ENCODE peak calls at places on chromosomes 11 and 22, in four cellular contexts. C is DND-41, F is dorsolateral prefrontal cortex, Z is heart right ventricle. I is an unnamed sample.

GRCh38 chr22:25488244-25489020 is 76.0 kb upstream of the GRK3 start:
- DNase-seq in F (no peak), C (no peak), Z (peak), I (no peak)

GRCh38 chr22:37331034-37331428 is 48.7 kb downstream of the CYTH4 start:
- DNase-seq in Z (no peak), C (no peak), F (peak), I (no peak)

GRCh38 chr11:69909561-69910518 is 90.6 kb upstream of the FGF3 start:
- DNase-seq in C (peak), F (no peak), Z (no peak), I (no peak)

GRCh38 chr22:22120160-22120559 is 124.4 kb upstream of the VPREB1 start:
- DNase-seq in Z (no peak), C (no peak), F (no peak), I (no peak)

GRCh38 chr11:2433106-2433925 is 11.0 kb downstream of the TRPM5 start:
- DNase-seq in F (no peak), Z (no peak), C (no peak), I (no peak)

GRCh38 chr22:30362632-30363281 is 6.0 kb downstream of the CCDC157 start:
- DNase-seq in Z (no peak), C (no peak), F (no peak), I (no peak)

GRCh38 chr11:22627421-22627820 is 1.8 kb upstream of the FANCF start:
- DNase-seq in Z (no peak), C (no peak), F (no peak), I (no peak)

GRCh38 chr11:86151188-86152005 is 82.5 kb upstream of the PICALM start:
- DNase-seq in F (peak), Z (no peak), C (peak), I (peak)

GRCh38 chr11:95092549-95093324 is 3.1 kb downstream of the ENDOD1 start:
- DNase-seq in C (no peak), F (no peak), Z (no peak), I (peak)

GRCh38 chr22:32352681-32353080 is 5.0 kb upstream of the RFPL3 start:
- DNase-seq in C (no peak), F (no peak), Z (no peak), I (no peak)

GRCh38 chr22:32354360-32355351 is 3.0 kb upstream of the RFPL3 start:
- DNase-seq in Z (no peak), F (no peak), C (no peak), I (peak)

GRCh38 chr22:32353292-32353691 is 4.4 kb upstream of the RFPL3 start:
- DNase-seq in F (no peak), C (no peak), Z (no peak), I (no peak)

GRCh38 chr22:32353840-32354239 is 3.8 kb upstream of the RFPL3 start:
- DNase-seq in Z (no peak), C (no peak), F (no peak), I (no peak)

DNA sequence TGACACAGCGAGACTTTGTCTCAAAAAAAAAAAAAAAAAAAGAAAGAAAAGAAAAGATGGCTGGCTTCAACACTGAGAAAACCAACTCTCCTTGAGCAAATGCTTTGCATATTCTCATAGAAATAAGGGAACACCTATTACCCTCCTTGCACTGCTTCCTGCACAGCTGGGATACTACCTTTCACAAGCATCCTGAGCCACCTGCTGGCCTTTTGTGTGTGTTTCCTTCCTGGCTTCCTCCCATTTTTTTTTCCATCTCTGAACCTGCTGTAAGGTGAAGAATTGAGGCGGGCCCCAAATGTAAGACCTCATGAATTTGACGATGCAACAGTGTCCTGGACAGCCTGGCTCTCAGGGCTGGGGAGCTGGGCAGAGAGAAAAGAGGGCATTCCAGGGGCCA is 1.9 kb upstream of the RFPL3 start:
- DNase-seq in F (no peak), Z (no peak), C (no peak), I (peak)
- TF ChIP-seq CTCF in F (no peak), Z (no peak), C (peak), I (peak)

GRCh38 chr11:75792997-75793800 is 21.8 kb upstream of the UVRAG start:
- DNase-seq in C (no peak), F (no peak), Z (no peak), I (no peak)
- H3K27ac ChIP-seq in C (no peak), F (no peak), Z (no peak), I (no peak)

DNA sequence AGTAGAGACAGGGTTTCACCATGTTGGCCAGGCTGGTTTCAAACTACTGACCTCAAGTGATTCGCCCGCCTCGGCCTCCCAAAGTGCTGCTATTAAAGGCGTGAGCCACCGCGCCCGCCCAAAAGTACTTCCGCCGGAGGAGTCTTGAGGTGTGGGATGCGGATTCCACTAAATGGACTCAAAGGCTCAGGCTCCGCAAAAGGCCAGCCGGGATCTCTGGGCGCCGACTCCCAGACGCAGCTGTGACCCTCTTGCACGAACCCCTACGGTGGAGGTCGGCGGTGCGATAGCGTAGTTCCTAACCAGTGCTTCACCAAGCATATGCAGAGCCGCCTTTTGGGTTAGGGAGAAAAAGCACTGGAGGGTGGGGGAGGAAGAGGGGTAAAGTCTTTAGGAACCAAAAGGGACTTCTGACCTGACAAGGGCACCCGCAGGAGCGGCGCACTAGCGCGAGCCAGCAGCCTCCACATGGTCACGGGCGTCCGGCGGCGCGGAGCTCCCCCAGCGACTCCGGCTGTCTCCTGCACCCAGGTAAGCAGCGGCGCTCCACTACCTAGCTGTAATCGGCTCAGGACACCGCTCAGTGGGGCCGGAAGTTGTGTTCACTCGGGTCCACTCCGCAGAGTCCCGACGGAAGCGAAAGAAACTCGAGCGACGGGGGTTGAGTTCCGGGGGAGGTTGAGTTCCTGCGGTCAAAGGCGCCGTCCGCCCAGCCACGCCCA is at the start of gene MRPL16:
- DNase-seq in Z (peak), C (peak), F (peak), I (peak)
- TF ChIP-seq CTCF in Z (no peak), C (peak), F (peak), I (peak)

DNA sequence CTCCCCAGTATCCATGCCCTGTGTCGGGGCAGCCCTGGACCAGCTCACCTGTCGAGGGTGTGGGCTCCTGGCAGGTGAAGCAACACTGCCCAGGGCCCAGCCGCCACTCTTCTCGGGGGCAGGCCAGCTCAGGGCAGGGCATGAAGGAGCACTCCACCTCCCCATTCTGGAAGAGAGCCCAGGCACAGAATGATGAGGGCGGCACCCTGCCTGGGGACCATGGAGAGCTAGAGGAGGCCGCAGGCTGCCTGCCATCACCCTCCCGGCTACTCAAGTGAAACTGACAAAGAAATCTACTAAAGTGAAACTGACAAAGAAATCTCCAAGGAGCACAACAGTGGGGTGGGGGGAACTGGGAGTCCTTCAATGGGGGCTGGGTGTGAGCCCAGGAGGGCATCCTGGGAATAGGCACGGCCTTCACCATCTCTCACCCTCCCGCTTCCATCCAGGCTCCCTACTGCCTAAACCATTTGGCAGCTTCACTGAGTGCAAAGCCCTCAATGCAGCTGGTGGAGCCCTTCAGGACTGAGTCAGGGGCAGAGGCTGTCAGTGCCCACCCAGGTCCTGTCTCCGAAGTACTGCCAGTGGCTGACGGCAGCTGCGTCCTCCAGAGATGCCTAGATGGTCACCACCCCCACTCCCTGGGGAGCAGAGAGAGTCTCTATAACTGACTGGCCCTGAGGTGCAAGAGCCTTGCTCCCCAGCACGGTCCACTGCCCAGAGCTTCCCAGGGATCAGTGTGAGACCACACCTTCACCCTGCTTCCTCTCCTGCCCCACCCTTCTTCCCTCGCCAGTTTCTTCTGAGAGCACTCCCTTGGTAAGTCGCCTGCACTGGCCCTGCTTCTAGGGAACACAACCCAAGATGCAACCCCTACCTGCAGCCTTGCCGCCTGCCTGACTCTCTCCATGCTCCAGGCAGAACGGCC is 21.7 kb downstream of the VWCE start:
- DNase-seq in F (peak), C (no peak), Z (no peak), I (peak)
- H3K27ac ChIP-seq in F (no peak), C (no peak), Z (no peak), I (no peak)

DNA sequence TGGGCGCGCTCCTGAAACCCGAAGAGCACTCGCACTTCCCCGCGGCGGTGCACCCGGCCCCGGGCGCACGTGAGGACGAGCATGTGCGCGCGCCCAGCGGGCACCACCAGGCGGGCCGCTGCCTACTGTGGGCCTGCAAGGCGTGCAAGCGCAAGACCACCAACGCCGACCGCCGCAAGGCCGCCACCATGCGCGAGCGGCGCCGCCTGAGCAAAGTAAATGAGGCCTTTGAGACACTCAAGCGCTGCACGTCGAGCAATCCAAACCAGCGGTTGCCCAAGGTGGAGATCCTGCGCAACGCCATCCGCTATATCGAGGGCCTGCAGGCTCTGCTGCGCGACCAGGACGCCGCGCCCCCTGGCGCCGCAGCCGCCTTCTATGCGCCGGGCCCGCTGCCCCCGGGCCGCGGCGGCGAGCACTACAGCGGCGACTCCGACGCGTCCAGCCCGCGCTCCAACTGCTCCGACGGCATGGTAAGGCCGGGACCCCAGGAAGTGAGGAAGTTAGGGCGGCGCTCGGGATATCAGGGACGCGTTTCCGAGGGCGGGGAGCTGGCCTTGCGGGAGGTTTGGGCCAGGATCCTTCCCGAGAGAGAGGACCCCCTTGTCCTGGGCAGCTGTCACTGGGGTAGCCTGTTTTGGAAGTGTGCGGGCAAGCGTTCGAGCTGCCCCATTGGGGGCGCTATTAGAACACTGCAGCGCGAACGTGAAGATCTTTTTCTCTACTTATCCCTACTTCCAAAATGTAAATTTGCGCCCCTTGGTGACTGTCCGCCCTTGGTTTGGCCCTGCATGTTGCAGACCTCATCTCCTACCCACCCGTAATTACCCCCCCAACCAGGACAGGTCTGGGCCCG is 797 bp downstream of the MYOD1 start:
- DNase-seq in F (no peak), Z (no peak), C (no peak), I (no peak)
- TF ChIP-seq CTCF in F (peak), Z (no peak), C (no peak), I (peak)

DNA sequence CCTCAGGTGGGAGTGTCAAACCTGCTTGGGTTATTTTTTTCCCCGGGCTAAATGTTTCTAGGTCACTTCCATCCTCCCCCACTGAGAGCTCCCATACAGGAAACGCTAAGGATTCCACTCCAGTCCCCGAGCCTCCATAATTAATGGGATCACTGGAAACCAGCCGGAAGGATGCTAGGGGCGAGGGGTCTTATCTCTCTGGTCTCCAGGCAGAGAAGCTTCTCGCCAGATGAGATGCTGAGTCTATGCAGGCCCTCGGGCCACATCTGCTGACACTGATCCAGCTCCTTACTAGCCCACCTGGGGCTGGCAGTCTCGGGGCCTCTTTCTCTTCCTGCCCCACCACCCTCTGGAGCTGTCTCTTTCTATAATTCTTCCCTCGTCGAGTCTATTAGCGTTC is 125.9 kb upstream of the SYT13 start:
- DNase-seq in C (no peak), Z (no peak), F (no peak), I (no peak)
- H3K27ac ChIP-seq in C (no peak), Z (no peak), F (no peak), I (no peak)

GRCh38 chr22:29113329-29113728 is 40.5 kb downstream of the KREMEN1 start:
- DNase-seq in Z (no peak), C (no peak), F (no peak), I (no peak)

GRCh38 chr22:29110946-29111345 is 38.1 kb downstream of the KREMEN1 start:
- DNase-seq in Z (no peak), F (no peak), C (no peak), I (no peak)

GRCh38 chr22:29109853-29110252 is 37.0 kb downstream of the KREMEN1 start:
- DNase-seq in F (no peak), Z (no peak), C (no peak), I (no peak)

GRCh38 chr22:29112680-29113079 is 39.8 kb downstream of the KREMEN1 start:
- DNase-seq in C (no peak), Z (no peak), F (no peak), I (no peak)

GRCh38 chr22:29112102-29112501 is 39.3 kb downstream of the KREMEN1 start:
- DNase-seq in Z (no peak), F (no peak), C (no peak), I (no peak)
- TF ChIP-seq CTCF in Z (no peak), F (no peak), C (no peak), I (no peak)

DNA sequence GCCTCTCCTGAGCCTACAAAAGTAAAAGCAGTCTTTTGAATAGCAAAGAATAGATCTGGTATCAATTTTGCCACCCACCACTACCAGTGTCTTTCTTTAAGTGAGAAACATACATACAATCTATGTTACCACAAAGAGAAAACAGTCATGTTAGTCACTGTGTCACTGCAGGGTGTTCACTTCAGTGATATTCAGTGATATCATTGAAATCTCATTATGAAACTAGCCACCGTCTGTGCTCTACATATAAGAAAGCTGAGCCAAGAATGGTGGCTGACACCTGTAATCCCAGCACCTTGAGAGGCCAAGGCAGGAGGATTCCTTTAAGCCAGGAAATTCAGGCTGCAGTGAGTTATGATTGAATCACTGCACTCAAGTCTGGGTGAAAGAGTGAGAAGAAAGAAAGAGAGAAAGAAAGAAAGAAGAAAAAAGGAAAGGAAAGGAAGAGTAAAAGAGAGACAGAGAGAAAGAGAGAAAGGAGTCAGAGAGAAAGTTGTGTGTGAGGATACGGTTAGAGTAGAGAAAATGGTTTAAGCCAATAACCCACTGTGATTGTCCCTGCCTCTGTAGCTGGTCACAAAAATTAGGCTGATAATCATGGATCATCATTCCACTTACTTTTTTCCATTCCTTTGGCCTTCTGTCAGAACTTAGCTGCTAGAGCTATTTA is 847.1 kb downstream of the FAM181B start:
- DNase-seq in C (no peak), F (no peak), Z (no peak), I (no peak)
- H3K27ac ChIP-seq in C (no peak), F (no peak), Z (no peak), I (no peak)

GRCh38 chr11:7536102-7536501 is 22.3 kb downstream of the PPFIBP2 start:
- DNase-seq in Z (no peak), F (no peak), C (no peak), I (no peak)
- TF ChIP-seq CTCF in Z (peak), F (peak), C (peak), I (peak)

GRCh38 chr11:117199916-117200812 is 994 bp downstream of the TAGLN start:
- DNase-seq in F (no peak), Z (no peak), C (no peak), I (no peak)
- H3K27ac ChIP-seq in F (no peak), Z (peak), C (no peak), I (no peak)

I was measured in foreskin keratinocyte.